ENCODE peak calls at places on chromosomes 1 and 21, in four cellular contexts. B is IMR-90, E is K562, L is keratinocyte. I is an unnamed sample.

GRCh38 chr1:87121732-87122163 is 206.9 kb upstream of the LMO4 start:
- DNase-seq in E (no peak), L (no peak), B (peak; percentile 25), I (no peak)

GRCh38 chr1:151828931-151829330 is 2.7 kb downstream of the RORC start:
- DNase-seq in E (peak; percentile 57), L (no peak), B (peak; percentile 11), I (peak; percentile 60)

GRCh38 chr21:33817663-33818433 is 97.8 kb downstream of the ATP5PO start:
- DNase-seq in L (no peak), B (no peak), E (peak; percentile 72), I (no peak)

GRCh38 chr1:58814251-58815068 is 30.6 kb upstream of the JUN start:
- DNase-seq in L (no peak), E (no peak), B (peak; percentile 39), I (peak; percentile 26)

GRCh38 chr1:28451011-28451410 is 54.8 kb upstream of the RCC1 start:
- DNase-seq in E (no peak), L (no peak), B (no peak), I (no peak)

GRCh38 chr1:246153796-246154212 is 353.3 kb downstream of the SMYD3 start:
- DNase-seq in E (peak; percentile 80), B (peak; percentile 50), L (no peak), I (no peak)

GRCh38 chr21:29182674-29183073 is 52.2 kb downstream of the MAP3K7CL start:
- DNase-seq in B (peak; percentile 36), L (no peak), E (no peak), I (no peak)

GRCh38 chr1:31625561-31626272 is 8.2 kb downstream of the HCRTR1 start:
- DNase-seq in E (no peak), B (peak; percentile 74), L (no peak), I (no peak)

GRCh38 chr1:95281781-95282495 is 47.9 kb downstream of the RWDD3 start:
- DNase-seq in L (no peak), E (no peak), B (no peak), I (no peak)

GRCh38 chr1:212500351-212500750 is 67.6 kb downstream of the NENF start:
- DNase-seq in E (no peak), L (no peak), B (no peak), I (no peak)

GRCh38 chr21:22710725-22711124 is 1712.5 kb downstream of the NCAM2 start:
- DNase-seq in L (no peak), B (no peak), E (no peak), I (peak; percentile 90)

GRCh38 chr1:172219966-172220365 is 200.5 kb upstream of the C1orf105 start:
- DNase-seq in B (peak; percentile 11), E (no peak), L (no peak), I (no peak)

GRCh38 chr1:201537966-201538617 is 835 bp upstream of the NAV1 start:
- DNase-seq in L (no peak), B (no peak), E (no peak), I (peak; percentile 71)

GRCh38 chr1:3841491-3841890 is 15.5 kb downstream of the CEP104 start:
- DNase-seq in B (no peak), E (no peak), L (no peak), I (no peak)

GRCh38 chr1:221816899-221817298 is 75.0 kb upstream of the DUSP10 start:
- DNase-seq in E (no peak), B (peak; percentile 99), L (peak; percentile 73), I (no peak)

GRCh38 chr1:66320231-66320630 is 213.7 kb upstream of the SGIP1 start:
- DNase-seq in B (no peak), L (no peak), E (no peak), I (no peak)

GRCh38 chr1:59361766-59362165 is 64.9 kb downstream of the FGGY start:
- DNase-seq in E (peak; percentile 56), B (no peak), L (no peak), I (no peak)

GRCh38 chr1:81690881-81691453 is 109.8 kb upstream of the ADGRL2 start:
- DNase-seq in B (no peak), L (no peak), E (no peak), I (no peak)

GRCh38 chr1:47436979-47437517 is 796 bp upstream of the FOXD2 start:
- DNase-seq in L (no peak), E (peak; percentile 55), B (peak; percentile 29), I (peak; percentile 48)

GRCh38 chr1:19765623-19766022 is 34.1 kb downstream of the TMCO4 start:
- DNase-seq in L (no peak), B (peak; percentile 92), E (peak; percentile 30), I (peak; percentile 94)

GRCh38 chr1:70072239-70072751 is 133.1 kb downstream of the LRRC40 start:
- DNase-seq in B (peak; percentile 79), E (no peak), L (no peak), I (no peak)

GRCh38 chr1:66022904-66023620 is 230.4 kb downstream of the PDE4B start:
- DNase-seq in B (peak; percentile 18), L (no peak), E (no peak), I (peak; percentile 4)

GRCh38 chr1:110118636-110119396 is 6.6 kb downstream of the UBL4B start:
- DNase-seq in B (peak; percentile 52), E (no peak), L (no peak), I (no peak)

GRCh38 chr21:44356636-44357035 is 3.2 kb downstream of the TRPM2 start:
- DNase-seq in L (no peak), E (no peak), B (no peak), I (no peak)

GRCh38 chr1:39003464-39003752 is 12.3 kb downstream of the AKIRIN1 start:
- DNase-seq in B (no peak), L (no peak), E (no peak), I (no peak)

GRCh38 chr1:20308569-20308968 is 17.9 kb downstream of the VWA5B1 start:
- DNase-seq in E (peak; percentile 35), B (no peak), L (no peak), I (no peak)

GRCh38 chr1:60281360-60281932 is 207.9 kb upstream of the C1orf87 start:
- DNase-seq in L (no peak), B (peak; percentile 30), E (peak; percentile 54), I (peak; percentile 92)

GRCh38 chr1:44839561-44839960 is 3.5 kb downstream of the PTCH2 start:
- DNase-seq in L (no peak), B (no peak), E (no peak), I (no peak)

GRCh38 chr1:2985121-2985561 is 36.1 kb upstream of the ACTRT2 start:
- DNase-seq in L (no peak), E (no peak), B (no peak), I (no peak)

GRCh38 chr21:42493109-42494060 is 2.6 kb downstream of the RSPH1 start:
- DNase-seq in E (no peak), L (no peak), B (no peak), I (no peak)

GRCh38 chr1:155038602-155039307 is 5.1 kb downstream of the DCST1 start:
- DNase-seq in B (peak; percentile 19), L (no peak), E (peak; percentile 26), I (no peak)

GRCh38 chr1:63277195-63278192 is 44.9 kb upstream of the FOXD3 start:
- DNase-seq in B (no peak), E (no peak), L (no peak), I (no peak)

GRCh38 chr21:32021319-32022027 is 148.7 kb downstream of the HUNK start:
- DNase-seq in L (no peak), B (no peak), E (no peak), I (no peak)

GRCh38 chr1:25785321-25786067 is 14.5 kb upstream of the SELENON start:
- DNase-seq in L (no peak), B (no peak), E (no peak), I (no peak)

GRCh38 chr1:76190749-76191424 is 116.3 kb downstream of the ST6GALNAC3 start:
- DNase-seq in L (no peak), E (no peak), B (no peak), I (no peak)

GRCh38 chr1:24321712-24322635 is 2.8 kb downstream of the GRHL3 start:
- DNase-seq in L (peak; percentile 50), B (peak; percentile 76), E (peak; percentile 84), I (peak; percentile 11)

GRCh38 chr1:8690253-8690525 is 127.3 kb downstream of the RERE start:
- DNase-seq in E (no peak), B (no peak), L (no peak), I (no peak)

GRCh38 chr1:8689431-8690252 is 127.8 kb downstream of the RERE start:
- DNase-seq in E (no peak), B (no peak), L (no peak), I (no peak)

GRCh38 chr1:8687539-8687938 is 129.9 kb downstream of the RERE start:
- DNase-seq in L (no peak), E (no peak), B (no peak), I (no peak)

GRCh38 chr1:8693092-8693491 is 124.3 kb downstream of the RERE start:
- DNase-seq in B (no peak), L (no peak), E (no peak), I (no peak)

DNA sequence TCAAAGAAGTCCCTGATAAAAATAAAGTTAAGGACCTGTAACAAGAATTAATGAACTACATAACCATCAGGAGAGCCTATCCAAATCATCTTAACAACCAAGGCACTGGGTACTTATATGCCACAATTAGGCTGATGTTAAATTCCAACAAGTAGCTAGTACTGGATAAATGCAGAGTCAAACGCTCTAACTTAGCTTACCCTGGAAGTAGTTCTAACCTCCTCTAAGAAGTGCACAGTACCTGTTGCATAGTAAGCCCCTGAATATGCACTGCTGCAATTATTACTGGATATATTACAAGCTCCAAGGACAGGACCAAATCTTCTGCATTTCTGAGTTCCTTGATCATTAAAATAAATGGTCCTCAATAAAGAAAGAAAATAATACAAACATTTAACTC is 125.8 kb downstream of the RERE start:
- DNase-seq in E (no peak), L (no peak), B (no peak), I (no peak)
- H3K9me1 ChIP-seq in E (no peaks in the 10 kb centered on the region), L (no peaks in the 10 kb centered on the region), B (peaks cover 5% of the 10 kb centered on the region), I (no peaks in the 10 kb centered on the region)

GRCh38 chr21:23900727-23901126 is 1706.6 kb downstream of the MRPL39 start:
- DNase-seq in E (no peak), L (no peak), B (no peak), I (no peak)

GRCh38 chr21:23899561-23899960 is 1707.7 kb downstream of the MRPL39 start:
- DNase-seq in E (no peak), L (no peak), B (no peak), I (no peak)
- H3K9me1 ChIP-seq in E (no peaks in the 10 kb centered on the region), L (no peaks in the 10 kb centered on the region), B (no peaks in the 10 kb centered on the region), I (no peaks in the 10 kb centered on the region)

GRCh38 chr1:166796620-166797236 is 42.5 kb upstream of the POGK start:
- DNase-seq in E (no peak), B (no peak), L (no peak), I (no peak)
- H3K9me1 ChIP-seq in E (no peaks in the 10 kb centered on the region), B (no peaks in the 10 kb centered on the region), L (no peaks in the 10 kb centered on the region), I (no peaks in the 10 kb centered on the region)

DNA sequence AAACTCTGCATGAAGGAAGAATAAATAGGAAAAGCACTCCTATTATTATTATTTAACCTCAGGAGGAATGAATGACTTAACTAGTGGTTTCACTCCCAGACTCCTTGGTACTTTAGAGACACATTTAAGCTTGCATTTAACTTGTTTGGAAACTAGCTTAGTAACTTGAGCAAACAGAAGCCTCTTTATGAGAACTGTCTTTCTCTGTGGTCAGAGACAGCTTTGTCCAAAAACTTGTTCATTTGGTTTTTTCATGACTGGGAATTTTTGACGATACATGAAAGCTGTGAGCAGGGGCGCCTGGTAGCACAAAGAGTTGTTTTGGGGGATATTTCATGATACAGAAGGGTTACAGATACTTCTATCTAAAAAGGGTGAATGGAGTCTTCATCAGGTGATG is 33.6 kb upstream of the VTCN1 start:
- DNase-seq in L (no peak), B (no peak), E (no peak), I (no peak)
- H3K9me1 ChIP-seq in L (no peaks in the 10 kb centered on the region), B (no peaks in the 10 kb centered on the region), E (no peaks in the 10 kb centered on the region), I (no peaks in the 10 kb centered on the region)